ENCODE peak calls at places on chromosomes 1 and 21, in six cellular contexts. U, X, G, V, J and B are unnamed samples.

GRCh38 chr21:26115899-26116298 is 54.7 kb downstream of the APP start:
- DNase-seq in U (no peak), X (peak), G (peak), V (no peak), J (peak), B (no peak)

GRCh38 chr1:201348211-201348566 is 29.3 kb downstream of the TNNT2 start:
- DNase-seq in U (peak), X (peak), G (peak), V (peak), J (peak), B (peak)

GRCh38 chr21:42627527-42628289 is 25.7 kb upstream of the PDE9A start:
- DNase-seq in U (no peak), X (no peak), G (no peak), V (no peak), J (no peak), B (no peak)

GRCh38 chr1:156246241-156246761 is 1.6 kb downstream of the PAQR6 start:
- DNase-seq in U (no peak), X (no peak), G (no peak), V (no peak), J (no peak), B (no peak)

GRCh38 chr1:109240158-109241152 is 8.9 kb upstream of the CELSR2 start:
- DNase-seq in U (peak), X (peak), G (peak), V (peak), J (no peak), B (no peak)

GRCh38 chr1:221725683-221726330 is 16.1 kb downstream of the DUSP10 start:
- DNase-seq in U (no peak), X (no peak), G (peak), V (no peak), J (no peak), B (no peak)

GRCh38 chr21:21373969-21374368 is 375.8 kb downstream of the NCAM2 start:
- DNase-seq in U (no peak), X (no peak), G (peak), V (no peak), J (no peak), B (no peak)

GRCh38 chr1:6352138-6352563 is 41.4 kb downstream of the ACOT7 start:
- DNase-seq in U (no peak), X (no peak), G (no peak), V (no peak), J (no peak), B (no peak)

GRCh38 chr21:39715804-39716397 is 29.1 kb upstream of the IGSF5 start:
- DNase-seq in U (peak), X (no peak), G (peak), V (peak), J (peak), B (peak)

GRCh38 chr1:212600980-212601379 is 7.6 kb upstream of the ATF3 start:
- DNase-seq in U (no peak), X (peak), G (no peak), V (no peak), J (no peak), B (no peak)

GRCh38 chr1:75719810-75720209 is 4.7 kb upstream of the ACADM start:
- DNase-seq in U (no peak), X (no peak), G (no peak), V (no peak), J (no peak), B (no peak)

GRCh38 chr1:39489567-39490239 is 1.7 kb upstream of the BMP8A start:
- DNase-seq in U (no peak), X (no peak), G (no peak), V (no peak), J (no peak), B (no peak)

GRCh38 chr1:39490596-39491145 is 765 bp upstream of the BMP8A start:
- DNase-seq in U (no peak), X (no peak), G (no peak), V (peak), J (no peak), B (no peak)

GRCh38 chr1:39488012-39488545 is 3.4 kb upstream of the BMP8A start:
- DNase-seq in U (no peak), X (no peak), G (no peak), V (no peak), J (no peak), B (no peak)

GRCh38 chr1:39488801-39489566 is 2.5 kb upstream of the BMP8A start:
- DNase-seq in U (no peak), X (no peak), G (no peak), V (no peak), J (no peak), B (no peak)

GRCh38 chr1:39491146-39491921 is at the start of gene BMP8A:
- DNase-seq in U (peak), X (no peak), G (no peak), V (peak), J (peak), B (no peak)
- H3K4me3 ChIP-seq in U (peak), X (peak), G (no peak), V (no peak), J (peak), B (peak)

GRCh38 chr1:27135920-27136551 is 18.9 kb downstream of the SLC9A1 start:
- DNase-seq in U (peak), X (no peak), G (no peak), V (no peak), J (no peak), B (no peak)
- H3K27ac ChIP-seq in U (peak), X (no peak), G (no peak), V (peak), J (no peak), B (no peak)

DNA sequence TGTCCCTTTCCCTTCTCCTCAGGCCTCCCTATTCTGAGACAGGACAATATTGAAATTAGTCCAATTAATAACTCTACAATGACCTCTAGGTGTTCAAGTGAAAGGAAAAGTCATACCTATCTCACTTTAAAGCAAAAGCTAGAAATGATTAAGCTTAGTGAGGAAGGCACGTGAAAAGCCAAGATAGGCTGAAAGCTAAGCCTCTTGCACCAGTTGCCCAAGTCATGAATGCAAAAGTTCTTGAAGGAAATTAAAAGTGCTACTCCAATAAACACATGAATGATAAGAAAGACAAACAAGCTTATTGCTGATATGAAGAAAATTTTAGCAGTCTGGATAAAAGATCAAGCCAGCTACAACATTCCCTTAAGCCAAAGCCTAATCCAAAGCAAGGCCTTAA is 3.8 kb upstream of the MAP3K21 start:
- DNase-seq in U (no peak), X (no peak), G (no peak), V (no peak), J (no peak), B (no peak)
- H3K4me3 ChIP-seq in U (no peak), X (no peak), G (no peak), V (no peak), J (no peak), B (no peak)

GRCh38 chr1:44328767-44329416 is 26.2 kb downstream of the ERI3 start:
- DNase-seq in U (no peak), X (no peak), G (no peak), V (no peak), J (no peak), B (peak)
- H3K27ac ChIP-seq in U (no peak), X (peak), G (peak), V (no peak), J (no peak), B (peak)

GRCh38 chr21:34690793-34691175 is 22.0 kb downstream of the CLIC6 start:
- DNase-seq in U (no peak), X (no peak), G (no peak), V (no peak), J (no peak), B (no peak)
- H3K4me3 ChIP-seq in U (no peak), X (no peak), G (no peak), V (no peak), J (no peak), B (no peak)

DNA sequence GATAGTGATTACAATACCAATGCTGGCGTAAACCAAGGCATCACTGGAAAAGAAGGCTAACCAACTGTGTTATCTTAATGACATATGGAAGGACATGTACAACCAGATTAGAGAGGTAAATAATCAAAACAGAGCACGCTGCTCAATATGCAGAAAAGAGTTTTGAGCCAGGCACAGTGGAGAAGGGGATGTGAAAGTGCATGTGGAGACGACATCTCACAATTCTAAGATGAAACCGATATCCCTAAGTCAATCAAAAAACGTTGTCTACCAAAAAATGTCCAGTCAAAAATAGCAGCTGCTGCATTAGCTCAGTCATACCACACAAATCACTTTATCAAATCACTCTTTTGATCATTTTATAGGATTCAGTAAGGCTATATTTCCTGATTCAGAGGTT is 116.3 kb upstream of the OLIG2 start:
- DNase-seq in U (no peak), X (no peak), G (no peak), V (no peak), J (no peak), B (no peak)
- H3K27ac ChIP-seq in U (no peak), X (no peak), G (no peak), V (no peak), J (no peak), B (no peak)

GRCh38 chr1:70707214-70707613 is 296.1 kb downstream of the CTH start:
- DNase-seq in U (no peak), X (no peak), G (no peak), V (no peak), J (no peak), B (no peak)

DNA sequence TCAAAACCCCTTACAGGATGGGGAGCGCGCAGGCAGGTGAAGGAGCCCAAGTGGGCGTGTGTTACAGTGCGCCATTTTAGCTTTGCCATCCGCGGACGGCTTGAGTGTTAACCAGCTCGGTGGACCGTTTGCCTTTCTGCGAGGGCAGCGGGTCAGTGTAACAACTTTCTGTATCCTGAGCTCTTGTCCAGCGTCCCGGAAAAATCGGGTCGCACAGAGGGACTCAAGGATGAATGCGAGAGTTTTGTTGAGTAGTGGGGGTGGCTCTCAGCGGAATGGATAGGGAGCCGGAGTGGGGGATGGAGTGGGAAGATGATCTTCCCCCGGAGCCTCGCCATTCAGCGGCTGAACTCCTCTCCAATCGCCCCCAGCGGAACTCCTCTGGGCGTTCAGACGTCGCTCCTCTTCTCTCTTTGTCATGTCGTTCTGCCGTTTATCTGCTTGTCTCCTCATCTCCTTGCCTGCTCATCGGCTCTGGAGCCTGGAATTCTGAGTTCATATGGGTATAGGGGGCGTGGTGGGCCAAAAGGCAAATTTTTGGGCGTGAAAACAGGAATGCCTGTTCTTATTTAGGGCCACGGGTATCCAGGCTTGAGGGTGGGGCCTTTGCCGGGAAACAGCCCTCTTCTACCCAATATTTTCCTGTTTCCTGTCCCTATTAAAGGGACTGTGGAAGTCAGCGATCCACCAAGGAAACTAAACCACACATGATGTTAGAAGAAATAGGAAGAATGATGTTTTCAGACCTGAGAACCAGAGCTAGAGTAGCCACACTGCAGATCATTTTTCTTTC is 295.5 kb downstream of the CTH start:
- DNase-seq in U (no peak), X (no peak), G (no peak), V (no peak), J (no peak), B (no peak)
- H3K4me3 ChIP-seq in U (peak), X (no peak), G (peak), V (no peak), J (no peak), B (no peak)